ENCODE peak calls at places on chromosomes 7 and 10, in six cellular contexts. One of them, this sample, is unnamed.

GRCh38 chr7:157429001-157429679 is 92.3 kb downstream of the DNAJB6 start:
- DNase-seq in spleen: peak
- DNase-seq in tibial nerve: no peak
- DNase-seq in stomach: no peak
- DNase-seq in heart left ventricle: no peak
- DNase-seq in IMR-90: no peak
- DNase-seq in this sample: no peak

GRCh38 chr10:11018426-11018818 is 750 bp downstream of the CELF2 start:
- DNase-seq in spleen: peak
- DNase-seq in tibial nerve: no peak
- DNase-seq in stomach: no peak
- DNase-seq in heart left ventricle: peak
- DNase-seq in IMR-90: no peak
- DNase-seq in this sample: no peak

GRCh38 chr7:144408116-144408515 is 4.6 kb upstream of the NOBOX start:
- DNase-seq in spleen: no peak
- DNase-seq in tibial nerve: no peak
- DNase-seq in stomach: no peak
- DNase-seq in heart left ventricle: no peak
- DNase-seq in IMR-90: no peak
- DNase-seq in this sample: no peak

GRCh38 chr7:22174574-22174953 is 182.4 kb downstream of the RAPGEF5 start:
- DNase-seq in spleen: no peak
- DNase-seq in tibial nerve: no peak
- DNase-seq in stomach: no peak
- DNase-seq in heart left ventricle: no peak
- DNase-seq in IMR-90: no peak
- DNase-seq in this sample: peak

GRCh38 chr10:88278912-88279311 is 304.2 kb downstream of the RNLS start:
- DNase-seq in spleen: no peak
- DNase-seq in tibial nerve: no peak
- DNase-seq in stomach: no peak
- DNase-seq in heart left ventricle: no peak
- DNase-seq in IMR-90: no peak
- DNase-seq in this sample: no peak

GRCh38 chr10:3776796-3777571 is 8.0 kb downstream of the KLF6 start:
- DNase-seq in spleen: no peak
- DNase-seq in tibial nerve: peak
- DNase-seq in stomach: peak
- DNase-seq in heart left ventricle: no peak
- DNase-seq in IMR-90: peak
- DNase-seq in this sample: peak

GRCh38 chr7:138711007-138711406 is 9.8 kb upstream of the SVOPL start:
- DNase-seq in spleen: peak
- DNase-seq in tibial nerve: no peak
- DNase-seq in stomach: no peak
- DNase-seq in heart left ventricle: no peak
- DNase-seq in IMR-90: no peak
- DNase-seq in this sample: no peak

GRCh38 chr10:89633484-89633883 is 11.6 kb downstream of the PANK1 start:
- DNase-seq in spleen: no peak
- DNase-seq in tibial nerve: no peak
- DNase-seq in stomach: no peak
- DNase-seq in heart left ventricle: no peak
- DNase-seq in IMR-90: peak
- DNase-seq in this sample: no peak

GRCh38 chr10:99667108-99667751 is 7.9 kb downstream of the ENTPD7 start:
- DNase-seq in spleen: no peak
- DNase-seq in tibial nerve: no peak
- DNase-seq in stomach: no peak
- DNase-seq in heart left ventricle: no peak
- DNase-seq in IMR-90: peak
- DNase-seq in this sample: peak

GRCh38 chr7:42262907-42263466 is 26.0 kb upstream of the GLI3 start:
- DNase-seq in spleen: no peak
- DNase-seq in tibial nerve: no peak
- DNase-seq in stomach: no peak
- DNase-seq in heart left ventricle: peak
- DNase-seq in IMR-90: peak
- DNase-seq in this sample: no peak

GRCh38 chr10:1183033-1183396 is 126.8 kb downstream of the WDR37 start:
- DNase-seq in spleen: peak
- DNase-seq in tibial nerve: no peak
- DNase-seq in stomach: no peak
- DNase-seq in heart left ventricle: no peak
- DNase-seq in IMR-90: no peak
- DNase-seq in this sample: no peak

GRCh38 chr10:101388671-101389276 is 34.8 kb downstream of the BTRC start:
- DNase-seq in spleen: no peak
- DNase-seq in tibial nerve: no peak
- DNase-seq in stomach: no peak
- DNase-seq in heart left ventricle: no peak
- DNase-seq in IMR-90: no peak
- DNase-seq in this sample: no peak

GRCh38 chr10:132939378-132939955 is 2.9 kb downstream of the CFAP46 start:
- DNase-seq in spleen: peak
- DNase-seq in tibial nerve: no peak
- DNase-seq in stomach: no peak
- DNase-seq in heart left ventricle: no peak
- DNase-seq in IMR-90: no peak
- DNase-seq in this sample: no peak

GRCh38 chr10:133378251-133379096 is 588 bp upstream of the PAOX start:
- DNase-seq in spleen: peak
- DNase-seq in tibial nerve: peak
- DNase-seq in stomach: peak
- DNase-seq in heart left ventricle: peak
- DNase-seq in IMR-90: peak
- DNase-seq in this sample: peak

GRCh38 chr7:23662124-23662982 is 17.6 kb upstream of the FAM221A start:
- DNase-seq in spleen: no peak
- DNase-seq in tibial nerve: no peak
- DNase-seq in stomach: no peak
- DNase-seq in heart left ventricle: no peak
- DNase-seq in IMR-90: peak
- DNase-seq in this sample: no peak

GRCh38 chr10:103859161-103860141 is 4.1 kb upstream of the SH3PXD2A start:
- DNase-seq in spleen: no peak
- DNase-seq in tibial nerve: peak
- DNase-seq in stomach: peak
- DNase-seq in heart left ventricle: peak
- DNase-seq in IMR-90: peak
- DNase-seq in this sample: peak

GRCh38 chr10:43965033-43965917 is 316.6 kb upstream of the ZNF32 start:
- DNase-seq in spleen: peak
- DNase-seq in tibial nerve: peak
- DNase-seq in stomach: no peak
- DNase-seq in heart left ventricle: peak
- DNase-seq in IMR-90: peak
- DNase-seq in this sample: no peak

GRCh38 chr10:47033541-47034270 is 122.5 kb downstream of the PTPN20 start:
- DNase-seq in spleen: peak
- DNase-seq in tibial nerve: no peak
- DNase-seq in stomach: no peak
- DNase-seq in heart left ventricle: no peak
- DNase-seq in IMR-90: no peak
- DNase-seq in this sample: no peak

GRCh38 chr7:20440472-20441105 is 109.9 kb downstream of the ITGB8 start:
- DNase-seq in spleen: no peak
- DNase-seq in tibial nerve: no peak
- DNase-seq in stomach: peak
- DNase-seq in heart left ventricle: no peak
- DNase-seq in IMR-90: peak
- DNase-seq in this sample: peak

GRCh38 chr10:129949411-129950335 is 14.4 kb downstream of the EBF3 start:
- DNase-seq in spleen: peak
- DNase-seq in tibial nerve: no peak
- DNase-seq in stomach: peak
- DNase-seq in heart left ventricle: peak
- DNase-seq in IMR-90: peak
- DNase-seq in this sample: no peak

GRCh38 chr10:129945031-129945430 is 19.0 kb downstream of the EBF3 start:
- DNase-seq in spleen: no peak
- DNase-seq in tibial nerve: no peak
- DNase-seq in stomach: no peak
- DNase-seq in heart left ventricle: no peak
- DNase-seq in IMR-90: no peak
- DNase-seq in this sample: no peak

GRCh38 chr10:129942936-129943724 is 20.9 kb downstream of the EBF3 start:
- DNase-seq in spleen: peak
- DNase-seq in tibial nerve: no peak
- DNase-seq in stomach: peak
- DNase-seq in heart left ventricle: peak
- DNase-seq in IMR-90: no peak
- DNase-seq in this sample: no peak

GRCh38 chr10:129946868-129947267 is 17.2 kb downstream of the EBF3 start:
- DNase-seq in spleen: peak
- DNase-seq in tibial nerve: no peak
- DNase-seq in stomach: peak
- DNase-seq in heart left ventricle: no peak
- DNase-seq in IMR-90: no peak
- DNase-seq in this sample: no peak

DNA sequence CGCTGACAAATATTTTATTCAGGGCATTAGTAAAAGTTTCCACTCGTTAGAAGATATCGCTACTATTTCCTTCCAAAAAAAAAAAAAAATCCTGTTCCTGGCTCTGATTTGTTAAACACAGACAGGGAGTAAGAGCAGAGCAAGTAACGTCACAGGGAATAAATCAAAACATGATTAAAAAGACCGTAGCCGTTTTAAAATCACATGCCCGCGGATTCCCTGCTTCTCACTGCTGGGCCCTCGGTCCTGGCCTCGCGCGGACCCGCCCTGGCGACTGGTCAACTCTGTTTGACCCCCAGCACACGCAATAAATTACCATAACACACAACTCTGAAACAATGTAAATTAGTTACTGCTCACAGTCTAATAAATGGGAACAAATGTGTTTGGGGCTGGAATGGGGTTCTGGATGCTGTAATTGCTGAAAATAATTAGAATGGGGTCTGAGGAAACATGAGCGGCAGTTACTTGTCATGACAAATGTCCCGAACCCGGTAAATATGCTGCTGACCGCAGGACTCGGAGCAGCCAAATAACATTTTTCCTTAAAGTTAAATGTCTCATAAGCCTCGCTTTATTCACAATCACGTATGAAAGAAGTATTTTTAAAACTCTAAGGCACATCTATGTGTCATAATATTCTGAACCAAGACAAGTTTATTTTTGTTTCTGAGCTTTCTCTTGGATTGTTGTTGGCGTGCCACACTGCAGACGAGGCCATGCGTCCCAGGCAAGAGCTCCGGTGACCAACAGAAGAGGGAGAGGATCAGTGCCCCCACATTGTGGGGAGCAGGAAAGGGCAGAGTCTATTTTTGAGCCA is 17.9 kb downstream of the EBF3 start:
- DNase-seq in spleen: peak
- DNase-seq in tibial nerve: no peak
- DNase-seq in stomach: peak
- DNase-seq in heart left ventricle: no peak
- DNase-seq in IMR-90: peak
- DNase-seq in this sample: no peak
- TF ChIP-seq POLR2A in spleen: no peak
- TF ChIP-seq POLR2A in tibial nerve: peak
- TF ChIP-seq POLR2A in stomach: no peak
- TF ChIP-seq POLR2A in heart left ventricle: no peak
- TF ChIP-seq POLR2A in IMR-90: no peak
- TF ChIP-seq POLR2A in this sample: no peak

GRCh38 chr7:128939075-128939860 is 1.5 kb downstream of the IRF5 start:
- DNase-seq in spleen: peak
- DNase-seq in tibial nerve: no peak
- DNase-seq in stomach: no peak
- DNase-seq in heart left ventricle: no peak
- DNase-seq in IMR-90: no peak
- DNase-seq in this sample: no peak
- TF ChIP-seq POLR2A in spleen: no peak
- TF ChIP-seq POLR2A in tibial nerve: no peak
- TF ChIP-seq POLR2A in stomach: no peak
- TF ChIP-seq POLR2A in heart left ventricle: no peak
- TF ChIP-seq POLR2A in IMR-90: no peak
- TF ChIP-seq POLR2A in this sample: no peak

GRCh38 chr7:44194069-44194468 is 4.8 kb upstream of the GCK start:
- DNase-seq in spleen: no peak
- DNase-seq in tibial nerve: no peak
- DNase-seq in stomach: no peak
- DNase-seq in heart left ventricle: no peak
- DNase-seq in IMR-90: peak
- DNase-seq in this sample: peak
- TF ChIP-seq POLR2A in spleen: no peak
- TF ChIP-seq POLR2A in tibial nerve: no peak
- TF ChIP-seq POLR2A in stomach: no peak
- TF ChIP-seq POLR2A in heart left ventricle: no peak
- TF ChIP-seq POLR2A in IMR-90: no peak
- TF ChIP-seq POLR2A in this sample: no peak

GRCh38 chr7:28685660-28686417 is 272.3 kb downstream of the TRIL start:
- DNase-seq in spleen: peak
- DNase-seq in tibial nerve: peak
- DNase-seq in stomach: peak
- DNase-seq in heart left ventricle: peak
- DNase-seq in IMR-90: peak
- DNase-seq in this sample: peak
- TF ChIP-seq POLR2A in spleen: peak
- TF ChIP-seq POLR2A in tibial nerve: peak
- TF ChIP-seq POLR2A in stomach: no peak
- TF ChIP-seq POLR2A in heart left ventricle: peak
- TF ChIP-seq POLR2A in IMR-90: peak
- TF ChIP-seq POLR2A in this sample: no peak